ENCODE peak calls at places on chromosomes 1 and 21, in four cellular contexts. W is A549; U is pancreas; E is activated CD8-positive, alpha-beta T cell treated with anti-CD3 and anti-CD28 coated beads for 36 hours. O is an unnamed sample.

GRCh38 chr1:165884690-165885304 is 57.4 kb downstream of the UCK2 start:
- ATAC-seq in U (no peak), E (no peak), W (no peak), O (no peak)

GRCh38 chr1:42952353-42953001 is 6.2 kb downstream of the SLC2A1 start:
- ATAC-seq in W (peak), U (no peak), E (peak), O (no peak)

GRCh38 chr1:167592475-167592874 is 37.6 kb upstream of the RCSD1 start:
- ATAC-seq in W (no peak), U (no peak), E (no peak), O (no peak)

GRCh38 chr1:28782011-28782410 is 30.0 kb upstream of the OPRD1 start:
- ATAC-seq in E (no peak), W (no peak), U (no peak), O (no peak)

GRCh38 chr1:150572918-150573647 is 6.3 kb downstream of the MCL1 start:
- ATAC-seq in W (no peak), E (no peak), U (no peak), O (no peak)

GRCh38 chr21:41139951-41140350 is 28.0 kb upstream of the BACE2 start:
- ATAC-seq in E (no peak), W (no peak), U (no peak), O (no peak)

GRCh38 chr1:34057347-34057746 is 107.7 kb downstream of the CSMD2 start:
- ATAC-seq in E (no peak), W (no peak), U (no peak), O (no peak)

GRCh38 chr1:236540813-236541465 is 17.2 kb downstream of the LGALS8 start:
- ATAC-seq in U (no peak), W (no peak), E (no peak), O (no peak)

GRCh38 chr1:234125283-234125682 is 220.8 kb downstream of the SLC35F3 start:
- ATAC-seq in U (no peak), W (peak), E (peak), O (peak)

GRCh38 chr21:43850728-43851295 is 14.2 kb upstream of the AGPAT3 start:
- ATAC-seq in W (no peak), U (no peak), E (no peak), O (no peak)

GRCh38 chr1:22500476-22500875 is 48.8 kb downstream of the ZBTB40 start:
- ATAC-seq in U (peak), E (no peak), W (no peak), O (peak)

GRCh38 chr1:41661428-41662060 is 177.1 kb upstream of the EDN2 start:
- ATAC-seq in W (peak), E (peak), U (peak), O (peak)

GRCh38 chr21:23152130-23152529 is 2153.9 kb downstream of the NCAM2 start:
- ATAC-seq in E (no peak), U (no peak), W (no peak), O (no peak)

GRCh38 chr1:224245188-224245587 is 62.1 kb downstream of the DEGS1 start:
- ATAC-seq in E (peak), W (no peak), U (no peak), O (peak)

GRCh38 chr1:172657586-172657985 is 1.3 kb upstream of the FASLG start:
- ATAC-seq in W (no peak), U (no peak), E (no peak), O (no peak)

GRCh38 chr1:92159593-92159992 is 58.1 kb upstream of the C1orf146 start:
- ATAC-seq in E (no peak), U (no peak), W (no peak), O (no peak)

GRCh38 chr1:214125819-214126218 is 138.0 kb downstream of the PROX1 start:
- ATAC-seq in U (no peak), W (no peak), E (no peak), O (no peak)

GRCh38 chr1:180594723-180595122 is 36.0 kb downstream of the OVAAL start:
- ATAC-seq in W (no peak), U (no peak), E (no peak), O (peak)

GRCh38 chr1:208179850-208180416 is 64.3 kb downstream of the PLXNA2 start:
- ATAC-seq in U (no peak), W (no peak), E (no peak), O (no peak)

GRCh38 chr1:113488576-113489177 is 98.4 kb downstream of the MAGI3 start:
- ATAC-seq in W (no peak), E (no peak), U (no peak), O (no peak)

GRCh38 chr1:233406339-233406960 is 78.9 kb downstream of the MAP3K21 start:
- ATAC-seq in W (no peak), U (no peak), E (no peak), O (no peak)

GRCh38 chr1:213687802-213688201 is 300.0 kb upstream of the PROX1 start:
- ATAC-seq in E (no peak), W (no peak), U (no peak), O (no peak)

GRCh38 chr1:50620680-50621329 is 197.6 kb upstream of the DMRTA2 start:
- ATAC-seq in E (no peak), W (no peak), U (peak), O (peak)

GRCh38 chr1:231926340-231926739 is 299.8 kb downstream of the DISC1 start:
- ATAC-seq in E (peak), W (no peak), U (no peak), O (no peak)

GRCh38 chr1:168689726-168690602 is 39.0 kb downstream of the DPT start:
- ATAC-seq in E (no peak), W (peak), U (peak), O (peak)

GRCh38 chr1:30886710-30887428 is 21.7 kb downstream of the SDC3 start:
- ATAC-seq in U (no peak), W (no peak), E (no peak), O (no peak)

GRCh38 chr21:45589686-45590245 is 47.5 kb upstream of the SLC19A1 start:
- ATAC-seq in U (no peak), E (no peak), W (no peak), O (no peak)